ENCODE peak calls at places on chromosomes 6 and 20, in seven cellular contexts. One of them, this sample, is unnamed.

GRCh38 chr6:19865178-19865577 is 28.0 kb downstream of the ID4 start:
- DNase-seq in NT2/D1: no peak
- DNase-seq in pancreas: no peak
- DNase-seq in right atrium auricular region: no peak
- DNase-seq in brain microvascular endothelial cell: no peak
- DNase-seq in ascending aorta: no peak
- DNase-seq in HAP-1: no peak
- DNase-seq in this sample: no peak

GRCh38 chr6:126696921-126697693 is 357.2 kb downstream of the CENPW start:
- DNase-seq in pancreas: no peak
- DNase-seq in ascending aorta: no peak
- DNase-seq in HAP-1: no peak
- DNase-seq in NT2/D1: no peak
- DNase-seq in brain microvascular endothelial cell: no peak
- DNase-seq in right atrium auricular region: no peak
- DNase-seq in this sample: no peak

GRCh38 chr6:54516331-54516730 is 208.1 kb downstream of the TINAG start:
- DNase-seq in ascending aorta: no peak
- DNase-seq in brain microvascular endothelial cell: no peak
- DNase-seq in right atrium auricular region: no peak
- DNase-seq in pancreas: no peak
- DNase-seq in HAP-1: no peak
- DNase-seq in NT2/D1: no peak
- DNase-seq in this sample: no peak

GRCh38 chr6:124372076-124372475 is 568.4 kb downstream of the NKAIN2 start:
- DNase-seq in NT2/D1: no peak
- DNase-seq in right atrium auricular region: no peak
- DNase-seq in HAP-1: no peak
- DNase-seq in ascending aorta: no peak
- DNase-seq in brain microvascular endothelial cell: no peak
- DNase-seq in pancreas: no peak
- DNase-seq in this sample: no peak

GRCh38 chr20:49700411-49701185 is 13.1 kb downstream of the B4GALT5 start:
- DNase-seq in brain microvascular endothelial cell: peak; percentile 75
- DNase-seq in NT2/D1: no peak
- DNase-seq in pancreas: no peak
- DNase-seq in right atrium auricular region: no peak
- DNase-seq in HAP-1: peak; percentile 46
- DNase-seq in ascending aorta: no peak
- DNase-seq in this sample: no peak

GRCh38 chr6:26199773-26200728 is 112.8 kb downstream of the HFE start:
- DNase-seq in HAP-1: no peak
- DNase-seq in pancreas: no peak
- DNase-seq in brain microvascular endothelial cell: peak; percentile 68
- DNase-seq in right atrium auricular region: no peak
- DNase-seq in ascending aorta: no peak
- DNase-seq in NT2/D1: no peak
- DNase-seq in this sample: no peak

GRCh38 chr6:9516207-9516606 is 898.7 kb downstream of the TFAP2A start:
- DNase-seq in NT2/D1: no peak
- DNase-seq in brain microvascular endothelial cell: peak; percentile 79
- DNase-seq in HAP-1: no peak
- DNase-seq in pancreas: no peak
- DNase-seq in ascending aorta: no peak
- DNase-seq in right atrium auricular region: no peak
- DNase-seq in this sample: no peak

GRCh38 chr6:9511157-9511556 is 903.7 kb downstream of the TFAP2A start:
- DNase-seq in brain microvascular endothelial cell: no peak
- DNase-seq in NT2/D1: no peak
- DNase-seq in pancreas: no peak
- DNase-seq in HAP-1: no peak
- DNase-seq in right atrium auricular region: no peak
- DNase-seq in ascending aorta: no peak
- DNase-seq in this sample: no peak

GRCh38 chr20:52972965-52973819 is 1.0 kb downstream of the TSHZ2 start:
- DNase-seq in ascending aorta: no peak
- DNase-seq in NT2/D1: no peak
- DNase-seq in HAP-1: no peak
- DNase-seq in brain microvascular endothelial cell: no peak
- DNase-seq in right atrium auricular region: no peak
- DNase-seq in pancreas: peak; percentile 62
- DNase-seq in this sample: peak; percentile 53

DNA sequence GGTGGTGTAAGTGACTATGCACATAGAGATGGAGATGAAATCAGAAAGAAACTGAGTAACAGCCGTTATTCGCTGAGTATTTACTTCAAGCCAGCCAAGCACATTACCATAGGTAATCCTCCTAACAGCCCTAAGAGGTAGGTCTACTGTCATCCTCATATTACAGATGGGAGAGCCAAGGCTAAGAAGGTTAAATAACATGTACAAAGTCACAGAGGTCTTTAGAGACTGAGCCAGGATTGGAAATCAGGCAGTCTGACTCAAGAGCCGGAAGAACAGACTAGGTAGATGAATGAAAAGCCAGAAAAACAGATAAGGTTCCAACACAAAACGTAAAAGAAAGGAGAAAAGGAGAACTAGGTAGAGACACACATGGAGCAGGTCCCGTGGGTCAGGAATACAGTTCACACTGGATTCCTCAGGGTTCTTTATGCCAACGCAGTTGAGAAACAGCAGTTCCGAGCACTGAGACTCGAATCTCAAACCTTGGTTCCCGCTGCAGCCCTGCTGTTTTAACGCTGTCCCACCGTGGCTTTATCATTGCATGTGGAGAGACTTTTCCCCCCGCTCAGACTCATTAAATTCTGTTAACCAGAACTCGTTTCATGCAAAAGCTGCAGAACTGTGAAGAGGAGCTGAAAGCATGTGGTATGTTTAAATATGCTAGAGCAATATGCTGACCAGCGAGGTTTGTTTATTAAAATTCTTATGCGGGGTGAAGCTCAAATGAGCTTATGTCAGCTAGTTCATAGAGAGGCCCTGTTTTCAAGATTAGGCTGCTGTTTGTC is 537.8 kb downstream of the CD83 start:
- DNase-seq in pancreas: no peak
- DNase-seq in brain microvascular endothelial cell: no peak
- DNase-seq in ascending aorta: no peak
- DNase-seq in HAP-1: no peak
- DNase-seq in right atrium auricular region: no peak
- DNase-seq in NT2/D1: no peak
- DNase-seq in this sample: no peak
- H3K4me3 ChIP-seq in pancreas: no peak overlapping the region
- H3K4me3 ChIP-seq in brain microvascular endothelial cell: no peak overlapping the region
- H3K4me3 ChIP-seq in ascending aorta: no peak overlapping the region
- H3K4me3 ChIP-seq in HAP-1: no peak overlapping the region
- H3K4me3 ChIP-seq in right atrium auricular region: no peak overlapping the region
- H3K4me3 ChIP-seq in NT2/D1: no peak overlapping the region
- H3K4me3 ChIP-seq in this sample: no peak overlapping the region

GRCh38 chr6:168953461-168953860 is 300.2 kb downstream of the THBS2 start:
- DNase-seq in ascending aorta: no peak
- DNase-seq in HAP-1: no peak
- DNase-seq in brain microvascular endothelial cell: no peak
- DNase-seq in NT2/D1: no peak
- DNase-seq in pancreas: no peak
- DNase-seq in right atrium auricular region: no peak
- DNase-seq in this sample: no peak
- H3K27me3 ChIP-seq in ascending aorta: no peaks in the 10 kb centered on the region
- H3K27me3 ChIP-seq in HAP-1: peaks cover 3% of the 10 kb centered on the region
- H3K27me3 ChIP-seq in brain microvascular endothelial cell: peaks cover 2% of the 10 kb centered on the region
- H3K27me3 ChIP-seq in NT2/D1: no peaks in the 10 kb centered on the region
- H3K27me3 ChIP-seq in pancreas: no peaks in the 10 kb centered on the region
- H3K27me3 ChIP-seq in right atrium auricular region: no peaks in the 10 kb centered on the region
- H3K27me3 ChIP-seq in this sample: no peaks in the 10 kb centered on the region

GRCh38 chr6:36126553-36127458 is 3.5 kb upstream of the MAPK13 start:
- DNase-seq in HAP-1: no peak
- DNase-seq in brain microvascular endothelial cell: peak; percentile 34
- DNase-seq in pancreas: no peak
- DNase-seq in ascending aorta: no peak
- DNase-seq in right atrium auricular region: no peak
- DNase-seq in NT2/D1: no peak
- DNase-seq in this sample: no peak
- H3K4me3 ChIP-seq in HAP-1: no peak overlapping the region
- H3K4me3 ChIP-seq in brain microvascular endothelial cell: no peak overlapping the region
- H3K4me3 ChIP-seq in pancreas: no peak overlapping the region
- H3K4me3 ChIP-seq in ascending aorta: no peak overlapping the region
- H3K4me3 ChIP-seq in right atrium auricular region: no peak overlapping the region
- H3K4me3 ChIP-seq in NT2/D1: no peak overlapping the region
- H3K4me3 ChIP-seq in this sample: no peak overlapping the region

GRCh38 chr20:62705626-62706025 is 3.0 kb upstream of the NTSR1 start:
- DNase-seq in brain microvascular endothelial cell: no peak
- DNase-seq in ascending aorta: no peak
- DNase-seq in NT2/D1: no peak
- DNase-seq in pancreas: peak; percentile 63
- DNase-seq in right atrium auricular region: no peak
- DNase-seq in HAP-1: no peak
- DNase-seq in this sample: no peak
- H3K27me3 ChIP-seq in brain microvascular endothelial cell: peaks cover 28% of the 10 kb centered on the region
- H3K27me3 ChIP-seq in ascending aorta: peaks cover 28% of the 10 kb centered on the region
- H3K27me3 ChIP-seq in NT2/D1: peaks cover 49% of the 10 kb centered on the region
- H3K27me3 ChIP-seq in pancreas: no peaks in the 10 kb centered on the region
- H3K27me3 ChIP-seq in right atrium auricular region: peaks cover 5% of the 10 kb centered on the region
- H3K27me3 ChIP-seq in HAP-1: peaks cover 18% of the 10 kb centered on the region
- H3K27me3 ChIP-seq in this sample: peaks cover 5% of the 10 kb centered on the region

DNA sequence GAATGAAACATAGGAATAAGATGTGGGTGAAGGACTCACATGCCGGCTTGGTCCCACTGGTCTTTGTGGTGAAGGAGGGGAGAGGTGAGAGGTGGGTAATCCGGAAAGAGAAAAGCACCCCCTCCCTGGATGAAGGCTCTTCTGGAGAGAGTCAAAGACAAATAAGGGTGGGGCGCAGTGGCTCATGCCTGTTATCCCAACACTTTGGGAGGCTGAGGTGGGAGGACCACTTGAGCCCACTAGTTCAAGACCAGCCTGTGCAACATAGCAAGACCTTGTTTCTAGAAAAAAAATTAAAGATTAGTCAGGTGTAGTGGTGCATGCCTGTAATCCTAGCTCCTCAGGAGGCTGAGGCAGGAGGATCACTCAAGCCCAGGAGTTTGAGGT is 3.1 kb downstream of the LTB start:
- DNase-seq in ascending aorta: no peak
- DNase-seq in right atrium auricular region: no peak
- DNase-seq in brain microvascular endothelial cell: no peak
- DNase-seq in HAP-1: no peak
- DNase-seq in NT2/D1: no peak
- DNase-seq in pancreas: no peak
- DNase-seq in this sample: no peak
- H3K4me3 ChIP-seq in ascending aorta: no peak overlapping the region
- H3K4me3 ChIP-seq in right atrium auricular region: no peak overlapping the region
- H3K4me3 ChIP-seq in brain microvascular endothelial cell: no peak overlapping the region
- H3K4me3 ChIP-seq in HAP-1: no peak overlapping the region
- H3K4me3 ChIP-seq in NT2/D1: no peak overlapping the region
- H3K4me3 ChIP-seq in pancreas: no peak overlapping the region
- H3K4me3 ChIP-seq in this sample: no peak overlapping the region

DNA sequence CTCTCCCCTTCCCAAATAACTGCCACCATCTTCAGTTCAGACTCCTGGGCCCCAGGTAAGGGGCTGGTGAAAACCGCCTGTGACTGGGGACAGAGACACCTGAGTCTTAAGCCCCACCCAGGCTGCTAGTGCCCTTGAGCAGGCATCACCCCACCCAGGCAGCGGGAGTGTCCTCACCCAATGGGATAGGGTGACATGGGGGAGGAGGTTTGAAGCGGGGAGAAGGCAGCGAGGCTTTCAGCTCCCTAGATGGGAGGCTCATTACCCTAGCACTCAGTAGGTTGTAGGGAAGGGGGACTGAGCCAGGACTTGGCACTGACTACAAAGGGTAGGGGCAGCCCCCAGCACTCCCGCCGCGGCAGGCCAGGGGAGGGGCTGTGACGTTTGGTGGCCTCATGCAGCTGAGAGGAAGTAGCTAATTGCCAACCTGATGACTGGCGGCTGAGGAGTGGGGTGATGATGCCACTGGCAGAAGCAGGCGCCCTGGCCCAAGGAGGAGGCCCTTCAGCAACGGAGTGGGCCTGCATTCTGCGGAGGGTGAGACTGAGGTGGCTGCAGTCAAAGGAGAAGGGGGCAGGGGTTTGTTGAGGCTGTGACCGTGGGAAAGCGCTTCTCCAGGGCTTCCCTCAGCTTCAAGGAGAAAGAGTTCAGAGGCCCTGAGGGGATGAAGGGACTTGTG is 126.9 kb downstream of the MRPL14 start:
- DNase-seq in HAP-1: no peak
- DNase-seq in right atrium auricular region: no peak
- DNase-seq in pancreas: no peak
- DNase-seq in brain microvascular endothelial cell: no peak
- DNase-seq in ascending aorta: no peak
- DNase-seq in NT2/D1: no peak
- DNase-seq in this sample: peak; percentile 28
- H3K27me3 ChIP-seq in HAP-1: no peaks in the 10 kb centered on the region
- H3K27me3 ChIP-seq in right atrium auricular region: no peaks in the 10 kb centered on the region
- H3K27me3 ChIP-seq in pancreas: no peaks in the 10 kb centered on the region
- H3K27me3 ChIP-seq in brain microvascular endothelial cell: no peaks in the 10 kb centered on the region
- H3K27me3 ChIP-seq in ascending aorta: peaks cover 4% of the 10 kb centered on the region
- H3K27me3 ChIP-seq in NT2/D1: no peaks in the 10 kb centered on the region
- H3K27me3 ChIP-seq in this sample: no peaks in the 10 kb centered on the region

GRCh38 chr20:15318682-15319081 is 981.3 kb upstream of the FLRT3 start:
- DNase-seq in HAP-1: no peak
- DNase-seq in ascending aorta: no peak
- DNase-seq in pancreas: no peak
- DNase-seq in right atrium auricular region: no peak
- DNase-seq in brain microvascular endothelial cell: no peak
- DNase-seq in NT2/D1: no peak
- DNase-seq in this sample: no peak
- H3K4me3 ChIP-seq in HAP-1: no peak overlapping the region
- H3K4me3 ChIP-seq in ascending aorta: no peak overlapping the region
- H3K4me3 ChIP-seq in pancreas: no peak overlapping the region
- H3K4me3 ChIP-seq in right atrium auricular region: no peak overlapping the region
- H3K4me3 ChIP-seq in brain microvascular endothelial cell: no peak overlapping the region
- H3K4me3 ChIP-seq in NT2/D1: no peak overlapping the region
- H3K4me3 ChIP-seq in this sample: no peak overlapping the region

GRCh38 chr20:60948230-60948629 is 303.8 kb upstream of the CDH4 start:
- DNase-seq in HAP-1: no peak
- DNase-seq in pancreas: no peak
- DNase-seq in ascending aorta: no peak
- DNase-seq in right atrium auricular region: no peak
- DNase-seq in brain microvascular endothelial cell: no peak
- DNase-seq in NT2/D1: no peak
- DNase-seq in this sample: no peak
- H3K27me3 ChIP-seq in HAP-1: no peaks in the 10 kb centered on the region
- H3K27me3 ChIP-seq in pancreas: no peaks in the 10 kb centered on the region
- H3K27me3 ChIP-seq in ascending aorta: no peaks in the 10 kb centered on the region
- H3K27me3 ChIP-seq in right atrium auricular region: no peaks in the 10 kb centered on the region
- H3K27me3 ChIP-seq in brain microvascular endothelial cell: no peaks in the 10 kb centered on the region
- H3K27me3 ChIP-seq in NT2/D1: peaks cover 91% of the 10 kb centered on the region
- H3K27me3 ChIP-seq in this sample: no peaks in the 10 kb centered on the region